ENCODE peak calls at places on chromosomes 12 and 14, in nine cellular contexts. V, D, J, M, R, O, K, L and B are unnamed samples.

GRCh38 chr14:71529855-71530254 is 402.4 kb upstream of the RGS6 start:
- DNase-seq in R (no peak), L (no peak), V (no peak), K (no peak), O (no peak), D (peak), J (no peak), M (peak), B (peak)

GRCh38 chr12:1642513-1642912 is 13.5 kb downstream of the WNT5B start:
- DNase-seq in V (no peak), R (no peak), L (peak), M (no peak), O (no peak), D (no peak), J (no peak), K (no peak), B (no peak)

GRCh38 chr14:93430319-93430801 is 379 bp upstream of the UNC79 start:
- DNase-seq in O (no peak), K (no peak), V (no peak), L (peak), M (no peak), R (no peak), J (no peak), D (peak), B (no peak)

GRCh38 chr14:36604757-36605505 is 22.5 kb upstream of the NKX2-8 start:
- DNase-seq in O (peak), K (no peak), D (peak), J (peak), V (peak), R (no peak), M (peak), L (peak), B (peak)

GRCh38 chr14:54001189-54001878 is 44.7 kb upstream of the BMP4 start:
- DNase-seq in L (no peak), J (no peak), V (peak), K (no peak), O (no peak), D (no peak), M (no peak), R (no peak), B (no peak)

GRCh38 chr12:820336-820735 is 68.0 kb downstream of the WNK1 start:
- DNase-seq in M (no peak), O (no peak), K (no peak), J (no peak), L (no peak), D (no peak), V (no peak), R (no peak), B (no peak)

GRCh38 chr14:92315050-92315785 is 7.7 kb upstream of the SLC24A4 start:
- DNase-seq in L (no peak), V (no peak), O (no peak), J (no peak), M (no peak), D (no peak), K (no peak), R (no peak), B (no peak)

GRCh38 chr14:23435540-23436326 is at the start of gene MYH7:
- DNase-seq in D (no peak), J (no peak), O (peak), L (no peak), V (no peak), R (peak), M (no peak), K (peak), B (peak)

GRCh38 chr14:104211741-104212140 is 73.4 kb downstream of the KIF26A start:
- DNase-seq in D (no peak), M (no peak), O (no peak), R (no peak), J (no peak), V (no peak), L (no peak), K (peak), B (no peak)

GRCh38 chr12:113978080-113978479 is 12.0 kb upstream of the RBM19 start:
- DNase-seq in J (no peak), D (no peak), L (no peak), M (no peak), O (no peak), K (no peak), R (no peak), V (no peak), B (no peak)

GRCh38 chr12:57216014-57216891 is at the start of gene NXPH4:
- DNase-seq in D (no peak), J (no peak), O (peak), K (peak), L (peak), M (no peak), R (peak), V (no peak), B (no peak)

GRCh38 chr12:58681730-58682129 is 238.6 kb downstream of the LRIG3 start:
- DNase-seq in M (no peak), K (no peak), D (no peak), R (no peak), J (no peak), V (no peak), L (no peak), O (no peak), B (no peak)

GRCh38 chr12:121980211-121980891 is 41.3 kb upstream of the BCL7A start:
- DNase-seq in D (peak), V (no peak), M (peak), O (no peak), L (no peak), J (no peak), K (peak), R (no peak), B (no peak)

GRCh38 chr14:34981743-34982420 is 910 bp upstream of the SRP54 start:
- DNase-seq in J (no peak), D (no peak), V (peak), O (peak), M (peak), L (peak), R (no peak), K (peak), B (peak)

GRCh38 chr12:85821759-85822158 is 14.4 kb downstream of the RASSF9 start:
- DNase-seq in K (no peak), O (no peak), V (peak), J (no peak), R (no peak), M (peak), D (no peak), L (no peak), B (no peak)

GRCh38 chr12:4505381-4505986 is 33.2 kb upstream of the RAD51AP1 start:
- DNase-seq in D (peak), K (no peak), L (no peak), O (no peak), R (no peak), V (no peak), M (peak), J (peak), B (peak)

GRCh38 chr14:56185991-56186390 is 67.8 kb downstream of the PELI2 start:
- DNase-seq in R (no peak), L (no peak), K (no peak), D (no peak), O (no peak), V (no peak), M (no peak), J (no peak), B (no peak)

GRCh38 chr14:103317976-103318580 is 16.0 kb upstream of the EIF5 start:
- DNase-seq in L (no peak), M (no peak), O (no peak), V (no peak), J (no peak), D (no peak), K (no peak), R (no peak), B (no peak)

GRCh38 chr12:114447799-114448617 is 42.1 kb upstream of the TBX5 start:
- DNase-seq in L (no peak), K (no peak), D (no peak), J (no peak), R (no peak), V (no peak), O (no peak), M (no peak), B (no peak)

GRCh38 chr14:85536835-85537195 is 6.9 kb downstream of the FLRT2 start:
- DNase-seq in D (peak), O (no peak), J (no peak), L (peak), V (no peak), M (no peak), R (no peak), K (no peak), B (no peak)

GRCh38 chr12:113381237-113381636 is 22.4 kb downstream of the SDS start:
- DNase-seq in L (no peak), V (no peak), M (no peak), O (no peak), R (no peak), J (no peak), D (no peak), K (no peak), B (no peak)

GRCh38 chr12:96327889-96328288 is 72.3 kb downstream of the CDK17 start:
- DNase-seq in O (no peak), K (no peak), D (no peak), L (no peak), J (no peak), R (no peak), M (no peak), V (no peak), B (no peak)

GRCh38 chr14:54136894-54137665 is 180.5 kb upstream of the BMP4 start:
- DNase-seq in M (no peak), O (no peak), K (no peak), R (no peak), V (no peak), J (no peak), L (no peak), D (no peak), B (no peak)

GRCh38 chr12:38555620-38556596 is 239.3 kb downstream of the ALG10B start:
- DNase-seq in J (peak), O (no peak), V (peak), L (no peak), D (peak), M (no peak), R (no peak), K (no peak), B (no peak)

GRCh38 chr12:117026343-117026742 is 72.9 kb downstream of the TESC start:
- DNase-seq in L (no peak), J (no peak), M (no peak), V (no peak), R (no peak), D (no peak), O (no peak), K (no peak), B (no peak)

GRCh38 chr12:123532021-123532420 is 1.5 kb downstream of the RILPL1 start:
- DNase-seq in D (peak), K (no peak), M (no peak), J (peak), O (peak), V (no peak), L (no peak), R (no peak), B (peak)

GRCh38 chr14:77043177-77043983 is 14.9 kb upstream of the IRF2BPL start:
- DNase-seq in D (peak), O (no peak), V (peak), R (no peak), L (no peak), J (peak), M (peak), K (peak), B (no peak)

GRCh38 chr14:75884198-75884611 is 97.6 kb downstream of the TGFB3 start:
- DNase-seq in M (peak), L (no peak), J (peak), D (peak), O (no peak), R (no peak), V (no peak), K (no peak), B (peak)

GRCh38 chr12:100503228-100503628 is 29.6 kb downstream of the NR1H4 start:
- DNase-seq in J (no peak), O (no peak), R (no peak), D (no peak), V (no peak), K (no peak), M (no peak), L (peak), B (no peak)

GRCh38 chr14:43765474-43765873 is 741.6 kb downstream of the FSCB start:
- DNase-seq in V (no peak), D (no peak), J (no peak), K (no peak), O (no peak), M (no peak), R (no peak), L (no peak), B (no peak)

GRCh38 chr14:50342211-50343080 is 30.3 kb downstream of the DMAC2L start:
- DNase-seq in J (peak), D (peak), L (peak), M (peak), K (peak), V (peak), R (peak), O (peak), B (peak)

GRCh38 chr14:74394549-74394948 is 31.5 kb downstream of the SYNDIG1L start:
- DNase-seq in D (no peak), V (no peak), L (no peak), R (no peak), M (no peak), O (no peak), J (no peak), K (no peak), B (no peak)

GRCh38 chr14:24837280-24838046 is 203.5 kb upstream of the GZMB start:
- DNase-seq in L (no peak), K (no peak), D (peak), R (no peak), J (no peak), V (no peak), O (no peak), M (peak), B (peak)

GRCh38 chr12:15721716-15722115 is 67.5 kb downstream of the EPS8 start:
- DNase-seq in V (no peak), L (no peak), D (peak), J (no peak), O (no peak), R (no peak), K (no peak), M (no peak), B (no peak)

GRCh38 chr12:53061404-53062010 is 11.6 kb downstream of the TNS2 start:
- DNase-seq in J (no peak), O (peak), V (peak), D (no peak), K (peak), R (no peak), L (peak), M (no peak), B (no peak)
- TF ChIP-seq CTCF in J (peak), O (no peak), V (peak), D (no peak), K (no peak), R (no peak), L (peak), M (peak), B (peak)

GRCh38 chr12:47907851-47908454 is 3.2 kb upstream of the VDR start:
- DNase-seq in L (no peak), M (no peak), V (no peak), D (no peak), R (no peak), J (no peak), O (no peak), K (no peak), B (no peak)

GRCh38 chr12:47909839-47910465 is 5.2 kb upstream of the VDR start:
- DNase-seq in V (no peak), K (no peak), R (no peak), L (no peak), D (peak), M (no peak), O (no peak), J (no peak), B (no peak)

GRCh38 chr12:47905313-47905730 is 528 bp upstream of the VDR start:
- DNase-seq in D (no peak), K (peak), L (peak), R (peak), J (peak), V (no peak), O (peak), M (no peak), B (no peak)

GRCh38 chr12:47910486-47910885 is 5.7 kb upstream of the VDR start:
- DNase-seq in D (peak), L (no peak), V (no peak), R (no peak), K (no peak), J (no peak), O (no peak), M (no peak), B (no peak)

DNA sequence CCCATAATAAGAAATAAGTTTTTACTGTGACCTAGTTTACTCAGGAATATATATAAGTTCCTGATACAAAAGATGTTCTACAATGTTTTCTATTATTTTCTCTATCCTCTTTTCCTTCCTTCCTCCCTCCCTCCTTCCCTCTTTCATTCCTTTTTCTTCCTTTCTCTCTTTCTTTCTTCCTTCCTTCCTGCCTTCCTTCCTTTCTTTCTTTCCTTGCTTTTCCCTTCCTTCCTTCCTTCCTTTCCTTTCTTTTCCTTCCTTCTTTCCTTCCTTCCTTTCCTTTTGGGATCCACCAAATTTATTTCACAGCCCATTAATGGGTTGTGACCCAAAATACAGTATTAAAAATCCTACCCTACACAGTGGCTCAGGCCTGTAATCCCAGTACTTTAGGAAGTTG is 3.9 kb upstream of the VDR start:
- DNase-seq in D (no peak), J (no peak), L (no peak), R (no peak), K (no peak), O (no peak), M (no peak), V (no peak), B (no peak)
- H3K4me3 ChIP-seq in D (no peak), J (no peak), L (no peak), R (no peak), K (no peak), O (no peak), M (no peak), V (no peak), B (no peak)

GRCh38 chr14:29108908-29109307 is 342.3 kb downstream of the FOXG1 start:
- DNase-seq in O (no peak), V (no peak), L (no peak), M (no peak), R (no peak), K (no peak), J (no peak), D (no peak), B (no peak)
- TF ChIP-seq CTCF in O (no peak), V (no peak), L (no peak), M (no peak), R (no peak), K (no peak), J (no peak), D (no peak), B (no peak)

GRCh38 chr12:105083041-105083440 is 1.2 kb downstream of the ALDH1L2 start:
- DNase-seq in M (no peak), D (peak), R (no peak), L (no peak), O (no peak), K (no peak), J (no peak), V (no peak), B (no peak)
- H3K4me3 ChIP-seq in M (peak), D (peak), R (peak), L (no peak), O (no peak), K (no peak), J (peak), V (peak), B (peak)

GRCh38 chr12:32918890-32919791 is 22.6 kb upstream of the PKP2 start:
- DNase-seq in D (peak), K (no peak), L (peak), V (peak), R (no peak), M (peak), J (peak), O (no peak), B (peak)
- TF ChIP-seq CTCF in D (peak), K (peak), L (peak), V (peak), R (peak), M (peak), J (peak), O (peak), B (peak)

DNA sequence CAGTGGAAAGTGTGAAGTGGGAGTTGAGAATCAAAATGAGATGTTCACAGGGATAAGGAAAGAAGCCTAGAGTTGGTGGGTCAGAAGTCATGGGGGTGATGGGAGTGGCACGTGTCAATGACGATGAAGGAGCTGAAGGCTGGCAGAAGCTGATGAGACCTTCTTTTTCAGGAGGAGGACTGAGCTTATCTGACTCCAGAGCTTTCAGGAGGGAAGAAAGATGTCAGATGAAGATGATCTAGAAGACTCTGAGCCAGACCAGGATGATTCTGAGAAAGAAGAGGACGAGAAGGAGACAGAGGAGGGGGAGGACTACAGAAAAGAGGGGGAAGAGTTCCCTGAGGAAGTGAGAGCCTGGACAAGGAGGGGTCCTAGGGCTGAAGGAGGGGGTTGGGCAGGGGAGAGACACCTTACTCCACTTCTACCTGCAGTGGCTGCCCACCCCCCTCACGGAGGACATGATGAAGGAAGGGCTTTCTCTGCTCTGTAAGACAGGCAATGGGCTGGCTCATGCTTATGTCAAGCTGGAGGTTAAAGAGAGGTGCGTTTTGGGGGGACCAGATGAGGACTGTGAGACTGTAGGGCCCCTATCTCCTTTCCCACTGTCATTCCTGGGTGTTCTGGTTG is 905 bp downstream of the LRRC23 start:
- DNase-seq in D (no peak), J (no peak), O (no peak), L (no peak), M (no peak), V (no peak), K (peak), R (no peak), B (no peak)
- H3K4me3 ChIP-seq in D (peak), J (peak), O (peak), L (peak), M (peak), V (peak), K (no peak), R (peak), B (peak)

GRCh38 chr12:41564816-41565215 is 376.7 kb downstream of the PDZRN4 start:
- DNase-seq in D (no peak), R (no peak), J (no peak), O (no peak), M (no peak), L (no peak), K (no peak), V (no peak), B (no peak)
- TF ChIP-seq CTCF in D (no peak), R (peak), J (peak), O (no peak), M (no peak), L (no peak), K (no peak), V (no peak), B (no peak)

GRCh38 chr12:127503221-127503620 is 763.7 kb upstream of the TMEM132C start:
- DNase-seq in O (no peak), M (no peak), R (no peak), D (no peak), L (no peak), K (no peak), J (no peak), V (no peak), B (no peak)
- H3K4me3 ChIP-seq in O (no peak), M (no peak), R (no peak), D (no peak), L (no peak), K (no peak), J (no peak), V (no peak), B (no peak)

GRCh38 chr14:63843796-63844195 is 9.0 kb upstream of the SYNE2 start:
- DNase-seq in K (no peak), M (no peak), R (no peak), V (no peak), L (no peak), J (no peak), O (no peak), D (no peak), B (no peak)

GRCh38 chr14:63840981-63841380 is 11.8 kb upstream of the SYNE2 start:
- DNase-seq in R (no peak), J (no peak), L (no peak), O (peak), K (peak), V (no peak), D (no peak), M (no peak), B (no peak)
- TF ChIP-seq CTCF in R (peak), J (peak), L (no peak), O (peak), K (no peak), V (no peak), D (peak), M (peak), B (no peak)

DNA sequence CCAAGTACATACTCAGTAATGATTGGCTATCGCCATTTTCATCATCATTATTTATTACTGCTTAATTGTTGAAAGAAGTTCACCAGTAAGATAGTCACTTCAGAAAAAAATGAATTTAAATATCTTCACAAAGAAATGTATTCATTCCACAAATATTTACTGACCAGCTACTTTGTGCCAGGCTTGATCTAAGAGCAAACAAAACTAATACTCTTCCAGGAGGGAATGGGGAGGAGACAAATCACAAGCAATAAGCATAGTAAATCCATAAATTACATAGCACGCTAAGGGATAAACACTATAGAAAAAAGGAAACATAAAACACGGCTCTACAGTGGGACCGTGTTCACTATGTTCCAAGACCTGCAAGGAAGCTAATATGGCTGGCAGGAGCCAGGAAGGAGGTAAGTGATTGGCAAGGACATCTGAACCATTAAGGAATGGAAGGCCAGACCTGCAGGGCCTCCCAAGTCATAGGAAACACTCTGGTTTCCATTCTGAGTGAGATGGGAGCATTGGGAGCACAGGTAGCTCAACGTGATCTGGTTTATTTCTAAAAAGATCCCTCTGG is 27.5 kb downstream of the ITPR2 start:
- DNase-seq in J (no peak), D (no peak), L (no peak), O (no peak), K (no peak), R (no peak), V (no peak), M (no peak), B (no peak)
- H3K4me3 ChIP-seq in J (no peak), D (no peak), L (no peak), O (no peak), K (no peak), R (no peak), V (no peak), M (no peak), B (no peak)